ENCODE peak calls at places on chromosomes 2 and 18, in seven cellular contexts. B is mesenchymal stem cell, L is IMR-90, R is neuronal stem cell, E is H9, G is mesendoderm, O is H1. X is an unnamed sample. For H3K4me1, the result is how much of the 10 kb centered on the place peaks cover.

GRCh38 chr2:127118467-127118866 is 11.5 kb upstream of the BIN1 start:
- DNase-seq in B (no peak), L (no peak), R (no peak), E (no peak), G (no peak), O (peak), X (no peak)

GRCh38 chr2:129903586-129904425 is 75.7 kb upstream of the RAB6C start:
- DNase-seq in B (no peak), L (no peak), R (no peak), E (peak), G (peak), O (peak), X (no peak)

GRCh38 chr18:35580748-35581534 is 599 bp upstream of the GALNT1 start:
- DNase-seq in B (peak), L (peak), R (peak), E (peak), G (peak), O (peak), X (peak)

GRCh38 chr2:21194147-21194546 is 70.4 kb downstream of the TDRD15 start:
- DNase-seq in B (no peak), L (no peak), R (no peak), E (no peak), G (no peak), O (no peak), X (no peak)

GRCh38 chr2:130836501-130837174 is at the start of gene ARHGEF4:
- DNase-seq in B (no peak), L (no peak), R (peak), E (peak), G (peak), O (peak), X (peak)

GRCh38 chr2:40625849-40626248 is 174.0 kb upstream of the SLC8A1 start:
- DNase-seq in B (peak), L (peak), R (no peak), E (no peak), G (no peak), O (no peak), X (peak)

GRCh38 chr2:209498574-209498973 is 74.7 kb downstream of the MAP2 start:
- DNase-seq in B (no peak), L (no peak), R (no peak), E (no peak), G (no peak), O (no peak), X (no peak)

GRCh38 chr2:25268136-25268535 is 73.6 kb downstream of the DNMT3A start:
- DNase-seq in B (no peak), L (no peak), R (no peak), E (no peak), G (no peak), O (no peak), X (no peak)

GRCh38 chr18:46261799-46262198 is 157.6 kb downstream of the HAUS1 start:
- DNase-seq in B (peak), L (peak), R (no peak), E (peak), G (peak), O (no peak), X (peak)

GRCh38 chr2:4053769-4054493 is 350.6 kb downstream of the DCDC2C start:
- DNase-seq in B (no peak), L (no peak), R (no peak), E (no peak), G (no peak), O (no peak), X (no peak)

GRCh38 chr2:238848566-238848940 is 668 bp downstream of the TWIST2 start:
- DNase-seq in B (no peak), L (no peak), R (no peak), E (no peak), G (no peak), O (no peak), X (no peak)

GRCh38 chr18:31101148-31102019 is 837 bp downstream of the DSC2 start:
- DNase-seq in B (peak), L (no peak), R (peak), E (peak), G (peak), O (peak), X (peak)

GRCh38 chr18:1659190-1659589 is 754.5 kb downstream of the ADCYAP1 start:
- DNase-seq in B (no peak), L (no peak), R (no peak), E (no peak), G (peak), O (no peak), X (no peak)

GRCh38 chr2:144511222-144511855 is 8.6 kb downstream of the ZEB2 start:
- DNase-seq in B (no peak), L (no peak), R (no peak), E (no peak), G (no peak), O (no peak), X (no peak)

GRCh38 chr2:85132834-85133637 is at the start of gene TCF7L1:
- DNase-seq in B (peak), L (peak), R (peak), E (peak), G (peak), O (peak), X (peak)

DNA sequence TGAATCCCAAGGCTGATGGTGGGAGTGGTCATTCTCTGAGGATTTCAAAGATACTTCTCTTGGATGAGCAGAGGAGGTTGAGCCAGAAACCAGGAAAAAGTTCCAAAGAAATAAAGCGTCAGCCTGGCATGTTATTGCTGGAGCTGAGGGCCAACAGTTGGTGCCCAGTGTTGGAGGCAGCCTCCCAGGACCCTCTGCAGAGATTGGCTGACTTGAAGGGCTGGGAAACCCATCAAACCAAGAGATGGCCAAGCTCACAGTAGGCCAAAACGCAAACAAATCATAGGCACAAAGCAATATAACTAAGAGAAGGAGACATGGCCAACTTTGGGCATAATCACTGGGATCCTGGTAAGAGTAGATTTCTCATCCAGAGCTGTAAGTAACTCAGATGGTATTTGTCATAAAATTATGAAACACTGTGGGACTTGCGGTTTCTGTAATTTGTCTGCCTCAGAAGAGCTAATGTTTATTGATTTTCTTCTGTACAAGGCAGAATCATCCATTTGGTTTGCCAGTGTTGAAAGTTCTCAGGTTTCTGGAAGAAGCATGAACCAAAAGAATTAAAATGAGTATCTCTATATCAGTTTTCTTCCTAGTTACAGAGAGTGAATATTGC is 108.3 kb downstream of the ATL2 start:
- DNase-seq in B (no peak), L (peak), R (no peak), E (no peak), G (no peak), O (no peak), X (no peak)
- H4K8ac ChIP-seq in B (no peak), L (no peak), R (no peak), E (no peak), G (no peak), O (no peak), X (no peak)

DNA sequence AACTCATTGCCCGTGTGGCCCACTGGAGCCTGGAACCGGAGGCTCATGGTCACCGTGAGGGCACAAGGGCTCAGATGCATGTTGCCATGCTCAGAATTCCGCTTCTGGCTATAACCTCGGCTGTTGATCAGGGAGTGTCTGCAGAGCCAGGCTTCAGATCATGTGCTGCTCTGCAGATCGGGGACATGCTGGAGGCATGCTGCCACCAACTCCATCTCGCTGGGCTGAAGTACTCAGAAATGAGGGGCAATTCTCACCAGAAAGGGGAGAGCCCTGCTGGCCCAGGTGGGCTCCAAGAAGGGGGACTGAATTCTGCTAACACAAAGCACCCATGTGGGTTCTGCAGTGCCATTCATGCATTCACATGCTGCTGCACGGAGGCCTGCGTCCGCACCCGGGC is 269.2 kb upstream of the PXDN start:
- DNase-seq in B (no peak), L (no peak), R (no peak), E (no peak), G (no peak), O (no peak), X (no peak)
- H3K4ac ChIP-seq in B (no peak), L (no peak), R (no peak), E (no peak), G (no peak), O (no peak), X (no peak)

DNA sequence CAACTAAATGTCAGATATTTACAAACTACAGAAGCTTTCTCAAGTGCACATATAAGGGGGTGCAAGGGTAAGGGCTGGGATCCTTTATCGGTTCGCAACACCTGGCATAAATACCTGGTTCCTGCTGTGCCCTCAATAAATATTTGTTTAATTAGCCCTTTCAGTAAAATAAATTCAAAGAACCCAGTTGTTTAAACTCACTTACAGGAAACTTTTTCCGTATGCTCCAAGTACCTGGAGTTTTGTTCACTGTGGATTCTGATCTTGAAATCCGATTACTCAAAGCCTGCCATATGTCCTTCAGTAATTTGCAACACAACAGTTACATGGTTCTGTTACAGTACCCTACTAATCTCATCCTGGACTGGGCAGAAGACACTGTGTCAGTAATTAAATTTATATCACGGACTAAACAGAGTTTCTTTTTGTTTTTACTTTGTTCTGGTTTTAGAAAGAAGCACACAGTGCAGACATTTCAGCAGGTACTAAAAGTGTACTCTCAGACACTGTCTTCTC is 36.9 kb downstream of the TBC1D8 start:
- DNase-seq in B (no peak), L (no peak), R (no peak), E (no peak), G (no peak), O (no peak), X (no peak)
- H3K4me1 ChIP-seq in B (under half), L (under half), R (under half), E (under half), G (under half), O (under half), X (under half)

GRCh38 chr2:233546101-233546500 is 20.5 kb downstream of the USP40 start:
- DNase-seq in B (no peak), L (no peak), R (no peak), E (no peak), G (no peak), O (no peak), X (no peak)
- H4K8ac ChIP-seq in B (no peak), L (no peak), R (no peak), E (no peak), G (no peak), O (no peak), X (no peak)

DNA sequence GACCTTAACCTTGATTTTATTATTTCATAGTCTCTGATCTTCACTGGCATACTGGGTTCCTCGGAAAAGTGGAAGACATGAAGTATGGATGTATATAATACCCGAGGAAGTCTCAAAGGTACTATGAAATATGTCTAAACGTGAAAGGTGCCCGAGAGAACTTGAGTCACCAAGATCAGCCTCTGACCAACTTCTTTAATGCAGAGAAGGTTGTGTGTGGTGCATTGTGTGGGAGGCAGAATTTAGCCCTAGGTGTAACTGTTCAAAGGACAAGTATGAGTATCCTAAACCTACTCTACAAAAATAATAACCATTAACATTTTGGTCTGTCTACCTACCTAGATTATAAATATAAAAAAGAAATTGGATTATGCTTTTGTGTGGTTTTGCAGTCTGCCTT is 36.1 kb downstream of the OSBPL6 start:
- DNase-seq in B (no peak), L (no peak), R (no peak), E (no peak), G (no peak), O (no peak), X (no peak)
- H3K4ac ChIP-seq in B (no peak), L (no peak), R (no peak), E (no peak), G (no peak), O (no peak), X (no peak)

DNA sequence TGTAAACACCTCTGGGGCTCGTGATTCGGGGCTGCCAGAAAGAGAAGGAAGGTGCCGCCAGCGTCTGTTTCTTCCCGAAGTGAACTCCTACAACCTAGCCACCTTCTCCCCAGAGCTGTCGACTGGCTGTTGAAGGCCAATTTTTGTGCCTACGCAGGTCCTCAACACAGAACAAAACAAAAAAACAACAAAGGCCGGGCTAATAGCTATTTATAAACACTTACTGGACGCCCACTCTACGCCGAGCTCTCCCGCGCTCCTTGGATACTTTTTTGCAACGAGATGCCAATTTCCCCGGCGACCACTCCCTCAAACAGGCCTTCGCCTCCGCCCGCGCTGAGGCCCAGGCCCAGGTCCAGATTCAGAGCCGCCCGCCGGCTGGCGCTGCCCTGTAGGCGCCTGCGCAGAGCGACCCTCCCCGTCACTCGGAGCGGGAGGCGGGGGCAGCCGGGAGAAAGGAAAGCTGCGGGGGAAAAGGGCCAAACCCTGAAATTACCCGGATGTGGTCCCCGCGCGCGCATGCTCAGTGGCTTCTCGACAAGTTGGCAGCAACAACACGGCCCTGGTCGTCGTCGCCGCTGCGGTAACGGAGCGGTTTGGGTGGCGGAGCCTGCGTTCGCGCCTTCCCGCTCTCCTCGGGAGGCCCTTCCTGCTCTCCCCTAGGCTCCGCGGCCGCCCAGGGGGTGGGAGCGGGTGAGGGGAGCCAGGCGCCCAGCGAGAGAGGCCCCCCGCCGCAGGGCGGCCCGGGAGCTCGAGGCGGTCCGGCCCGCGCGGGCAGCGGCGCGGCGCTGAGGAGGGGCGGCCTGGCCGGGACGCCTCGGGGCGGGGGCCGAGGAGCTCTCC is at the start of gene SMAD4:
- DNase-seq in B (peak), L (peak), R (peak), E (peak), G (peak), O (peak), X (peak)
- H3K4me1 ChIP-seq in B (under half), L (under half), R (under half), E (under half), G (under half), O (under half), X (under half)

GRCh38 chr2:157267476-157267875 is 10.0 kb downstream of the GALNT5 start:
- DNase-seq in B (no peak), L (no peak), R (no peak), E (no peak), G (no peak), O (no peak), X (no peak)

GRCh38 chr2:157262248-157262647 is 4.7 kb downstream of the GALNT5 start:
- DNase-seq in B (no peak), L (no peak), R (no peak), E (no peak), G (no peak), O (no peak), X (no peak)

GRCh38 chr2:157269060-157269459 is 11.6 kb downstream of the GALNT5 start:
- DNase-seq in B (no peak), L (no peak), R (no peak), E (no peak), G (no peak), O (no peak), X (no peak)

GRCh38 chr2:157264099-157264498 is 6.6 kb downstream of the GALNT5 start:
- DNase-seq in B (no peak), L (peak), R (no peak), E (no peak), G (no peak), O (no peak), X (peak)

GRCh38 chr2:157265825-157266224 is 8.3 kb downstream of the GALNT5 start:
- DNase-seq in B (no peak), L (no peak), R (no peak), E (no peak), G (no peak), O (no peak), X (no peak)
- H4K8ac ChIP-seq in B (no peak), L (no peak), R (no peak), E (no peak), G (no peak), O (no peak), X (no peak)

DNA sequence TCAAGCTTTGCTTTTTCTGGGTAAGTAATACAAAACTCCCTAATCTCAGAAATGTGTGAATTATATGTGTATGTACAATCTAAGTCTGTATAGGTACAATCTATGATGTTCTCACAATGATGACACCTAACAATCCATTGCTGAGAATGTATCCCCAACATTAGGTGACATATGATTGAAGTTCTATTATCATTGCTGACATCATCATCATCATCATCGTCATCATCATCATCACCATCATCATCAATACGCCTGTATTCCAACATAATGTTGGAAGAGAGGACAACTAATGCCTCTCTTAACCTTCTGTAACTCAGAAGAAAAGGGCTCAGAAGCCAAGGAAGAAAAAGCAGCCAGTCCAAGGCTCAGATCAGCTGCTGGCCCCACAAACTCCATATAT is 84.2 kb upstream of the FBXO11 start:
- DNase-seq in B (no peak), L (no peak), R (no peak), E (no peak), G (no peak), O (no peak), X (no peak)
- H3K4ac ChIP-seq in B (no peak), L (no peak), R (no peak), E (no peak), G (no peak), O (no peak), X (no peak)

DNA sequence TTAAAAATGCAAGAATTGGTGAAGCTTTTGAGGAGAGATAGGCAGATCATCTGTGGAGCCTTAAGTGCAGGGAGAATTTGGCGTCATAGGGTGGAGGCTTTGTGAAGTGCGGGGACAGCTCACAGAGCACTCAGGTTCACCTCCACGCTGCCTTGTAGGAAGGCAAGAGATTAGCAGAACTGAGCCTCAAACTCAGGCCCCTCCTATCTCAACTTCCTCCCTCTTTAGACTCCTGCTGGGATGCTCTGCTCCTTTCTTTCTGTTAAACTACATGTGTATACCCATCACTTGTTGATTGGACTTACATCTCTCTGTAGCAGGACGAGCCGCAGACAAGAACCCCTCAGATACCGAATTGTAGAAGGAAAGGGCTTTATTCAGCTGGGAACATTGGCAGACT is 422.2 kb downstream of the SETBP1 start:
- DNase-seq in B (no peak), L (no peak), R (no peak), E (peak), G (peak), O (no peak), X (no peak)
- H3K4me1 ChIP-seq in B (under half), L (under half), R (under half), E (under half), G (under half), O (under half), X (under half)

GRCh38 chr18:41674466-41674865 is 280.6 kb upstream of the PIK3C3 start:
- DNase-seq in B (no peak), L (no peak), R (no peak), E (no peak), G (no peak), O (no peak), X (no peak)
- H4K8ac ChIP-seq in B (no peak), L (no peak), R (no peak), E (no peak), G (no peak), O (no peak), X (no peak)